ENCODE peak calls at places on chromosomes 1 and 21, in eight cellular contexts. I is left colon; X is caudate nucleus; Z is T-helper 2 cell; H is activated gamma-delta T cell; J is stimulated activated CD8-positive, alpha-beta memory T cell treated with anti-CD3 and anti-CD28 coated beads, Interleukin-4, amount 100 ng/mL, for 1 hour; F is MCF 10A; W is stimulated activated naive B cell treated with anti-CD40 and anti-IgM and Interleukin-4, amounts not matched to agents 10 μg/mL and 1 μg/mL and 100 μg/mL, for 72 hours. P is an unnamed sample.

GRCh38 chr1:59521456-59521855 is 224.6 kb downstream of the FGGY start:
- DNase-seq in F (no peak), W (no peak), I (no peak), J (no peak), H (no peak), Z (no peak), X (no peak), P (no peak)

GRCh38 chr1:180247580-180247979 is 17.5 kb downstream of the LHX4 start:
- DNase-seq in F (no peak), Z (no peak), W (no peak), X (no peak), J (no peak), H (no peak), I (no peak), P (no peak)

GRCh38 chr1:41397943-41398342 is 36.7 kb downstream of the FOXO6 start:
- DNase-seq in W (no peak), X (no peak), F (no peak), H (no peak), J (no peak), Z (no peak), I (no peak), P (no peak)

GRCh38 chr1:43786975-43787374 is 79.6 kb downstream of the ST3GAL3 start:
- DNase-seq in X (no peak), F (no peak), I (peak; percentile 42), H (no peak), Z (no peak), J (no peak), W (no peak), P (no peak)

GRCh38 chr1:147168626-147169058 is 3.6 kb downstream of the PRKAB2 start:
- DNase-seq in I (peak; percentile 80), H (no peak), W (no peak), Z (no peak), J (no peak), F (peak; percentile 64), X (no peak), P (no peak)

GRCh38 chr1:215360786-215361185 is 206.3 kb upstream of the KCTD3 start:
- DNase-seq in X (no peak), J (no peak), W (no peak), H (no peak), Z (no peak), F (no peak), I (no peak), P (no peak)

GRCh38 chr1:8004803-8005573 is 21.1 kb downstream of the ERRFI1 start:
- DNase-seq in F (peak; percentile 99), Z (no peak), I (peak; percentile 28), H (no peak), J (no peak), W (no peak), X (no peak), P (peak; percentile 64)

GRCh38 chr21:29148535-29148934 is 18.1 kb downstream of the MAP3K7CL start:
- DNase-seq in J (no peak), H (no peak), I (no peak), W (no peak), Z (no peak), X (no peak), F (no peak), P (no peak)

GRCh38 chr1:223726380-223727001 is 14.2 kb downstream of the CAPN2 start:
- DNase-seq in X (no peak), W (peak; percentile 83), I (peak; percentile 57), Z (peak; percentile 82), F (peak; percentile 100), J (peak; percentile 73), H (peak; percentile 33), P (peak; percentile 98)

GRCh38 chr1:43067856-43068751 is 104.0 kb downstream of the EBNA1BP2 start:
- DNase-seq in Z (peak; percentile 4), I (peak; percentile 24), H (peak; percentile 20), W (no peak), F (no peak), J (no peak), X (no peak), P (no peak)

GRCh38 chr1:188463919-188464318 is 1635.2 kb downstream of the PLA2G4A start:
- DNase-seq in W (no peak), I (no peak), J (no peak), Z (no peak), H (no peak), F (peak; percentile 18), X (no peak), P (no peak)

P was measured in CD14-positive monocyte.